ENCODE peak calls at places on chromosomes 4 and X, in six cellular contexts. J is neural progenitor cell, M is heart right ventricle, T is lower lobe of right lung, L is tibial nerve, W is WERI-Rb-1. H is an unnamed sample. For H3K27me3, the result is how much of the 10 kb centered on the place peaks cover.

GRCh38 chr4:40486534-40486933 is 143.1 kb downstream of the RBM47 start:
- DNase-seq in J (no peak), M (no peak), T (no peak), L (no peak), W (no peak), H (no peak)

GRCh38 chr4:31655328-31655727 is 935.2 kb downstream of the PCDH7 start:
- DNase-seq in J (no peak), M (no peak), T (no peak), L (no peak), W (no peak), H (no peak)

GRCh38 chr4:124526321-124526720 is 186.2 kb downstream of the ANKRD50 start:
- DNase-seq in J (no peak), M (no peak), T (no peak), L (no peak), W (no peak), H (no peak)

GRCh38 chrX:39815621-39816020 is 282.1 kb downstream of the BCOR start:
- DNase-seq in J (no peak), M (no peak), T (no peak), L (no peak), W (no peak), H (no peak)

GRCh38 chr4:153634737-153635353 is 49.2 kb upstream of the TLR2 start:
- DNase-seq in J (peak), M (no peak), T (no peak), L (no peak), W (no peak), H (no peak)

GRCh38 chr4:47465008-47465407 is 1.5 kb upstream of the COMMD8 start:
- DNase-seq in J (no peak), M (no peak), T (no peak), L (no peak), W (no peak), H (no peak)

GRCh38 chr4:185895351-185895750 is 83.4 kb upstream of the SORBS2 start:
- DNase-seq in J (no peak), M (no peak), T (no peak), L (no peak), W (no peak), H (no peak)

GRCh38 chr4:70994069-70994366 is 569 bp downstream of the DCK start:
- DNase-seq in J (no peak), M (no peak), T (no peak), L (no peak), W (no peak), H (no peak)

GRCh38 chr4:26130173-26130572 is 190.6 kb upstream of the RBPJ start:
- DNase-seq in J (no peak), M (no peak), T (no peak), L (no peak), W (no peak), H (no peak)

GRCh38 chr4:160257324-160257723 is 1154.4 kb downstream of the RAPGEF2 start:
- DNase-seq in J (no peak), M (no peak), T (no peak), L (no peak), W (no peak), H (no peak)

GRCh38 chr4:105666693-105667092 is 41.8 kb downstream of the INTS12 start:
- DNase-seq in J (peak), M (no peak), T (no peak), L (no peak), W (no peak), H (no peak)

GRCh38 chrX:50996930-50997329 is 86.4 kb downstream of the BMP15 start:
- DNase-seq in J (peak), M (no peak), T (no peak), L (no peak), W (no peak), H (no peak)

GRCh38 chr4:103144926-103145325 is 45.3 kb upstream of the BDH2 start:
- DNase-seq in J (no peak), M (no peak), T (no peak), L (no peak), W (no peak), H (no peak)

GRCh38 chr4:108166441-108167315 is 2.1 kb downstream of the LEF1 start:
- DNase-seq in J (peak), M (no peak), T (no peak), L (no peak), W (peak), H (no peak)

GRCh38 chrX:117096528-117096927 is 633.8 kb upstream of the CT83 start:
- DNase-seq in J (no peak), M (no peak), T (no peak), L (no peak), W (no peak), H (no peak)

GRCh38 chrX:118128724-118129123 is 12.1 kb upstream of the KLHL13 start:
- DNase-seq in J (no peak), M (no peak), T (no peak), L (no peak), W (no peak), H (no peak)

GRCh38 chr4:5511791-5512190 is 196.6 kb downstream of the EVC2 start:
- DNase-seq in J (no peak), M (no peak), T (no peak), L (no peak), W (no peak), H (no peak)

GRCh38 chr4:168501407-168501806 is 4.6 kb downstream of the PALLD start:
- DNase-seq in J (no peak), M (no peak), T (no peak), L (no peak), W (no peak), H (no peak)

GRCh38 chrX:15751160-15751819 is 13.2 kb downstream of the CA5B start:
- DNase-seq in J (no peak), M (no peak), T (no peak), L (no peak), W (no peak), H (no peak)

GRCh38 chr4:13533670-13534343 is 10.5 kb downstream of the NKX3-2 start:
- DNase-seq in J (no peak), M (no peak), T (no peak), L (no peak), W (no peak), H (no peak)

GRCh38 chrX:120402363-120402762 is 40.5 kb downstream of the ATP1B4 start:
- DNase-seq in J (no peak), M (no peak), T (no peak), L (no peak), W (no peak), H (no peak)

GRCh38 chr4:100149190-100149589 is 41.1 kb downstream of the DDIT4L start:
- DNase-seq in J (no peak), M (no peak), T (no peak), L (no peak), W (no peak), H (no peak)

GRCh38 chr4:15317246-15317645 is 110.6 kb upstream of the C1QTNF7 start:
- DNase-seq in J (no peak), M (no peak), T (no peak), L (no peak), W (no peak), H (no peak)

GRCh38 chr4:165754664-165755063 is 118.4 kb upstream of the TLL1 start:
- DNase-seq in J (no peak), M (no peak), T (no peak), L (no peak), W (no peak), H (no peak)

GRCh38 chr4:99022566-99022965 is 27.0 kb downstream of the METAP1 start:
- DNase-seq in J (no peak), M (no peak), T (no peak), L (no peak), W (no peak), H (no peak)

GRCh38 chrX:10749113-10749512 is 128.7 kb upstream of the MID1 start:
- DNase-seq in J (no peak), M (no peak), T (no peak), L (no peak), W (no peak), H (no peak)

DNA sequence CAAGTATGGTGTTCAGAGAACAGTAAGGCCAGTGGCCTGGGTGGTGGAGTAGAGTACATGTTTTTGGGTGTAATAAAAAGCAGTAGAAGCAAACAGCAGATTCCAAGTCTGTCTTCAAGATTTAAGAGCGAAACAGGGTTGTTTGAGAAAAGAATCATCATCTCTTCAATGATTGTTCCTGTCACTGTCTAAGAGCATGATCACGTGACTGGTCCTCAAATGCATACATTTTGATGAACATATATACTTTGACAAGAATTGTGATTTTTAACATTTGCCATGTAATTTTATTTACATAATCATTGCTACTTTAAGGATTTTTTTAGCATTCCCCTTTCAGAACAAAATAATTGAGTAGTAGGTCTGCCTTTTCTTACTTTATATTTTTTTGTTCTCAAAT is 252.6 kb upstream of the GPR101 start:
- DNase-seq in J (no peak), M (no peak), T (no peak), L (no peak), W (no peak), H (no peak)
- H3K27me3 ChIP-seq in J (under half), M (under half), T (under half), L (under half), W (under half), H (under half)

DNA sequence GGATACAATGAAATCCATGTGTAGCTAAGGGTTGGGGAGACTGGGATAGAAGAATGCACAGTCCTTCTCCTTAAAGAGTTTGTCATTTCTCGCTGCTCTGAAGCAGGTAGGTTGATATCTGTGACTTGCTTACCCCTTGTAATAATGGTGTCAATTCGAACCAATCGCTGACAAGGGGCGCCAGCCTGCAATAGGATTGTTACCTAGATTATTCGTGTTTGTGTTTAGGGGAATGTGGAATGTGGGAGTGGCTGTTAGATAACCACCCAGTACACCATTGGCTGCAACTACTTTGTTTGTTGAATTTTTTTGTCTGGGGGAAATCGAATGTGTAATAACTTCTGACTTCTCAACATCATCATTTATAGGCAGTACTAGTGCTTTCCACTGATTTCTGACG is 141.6 kb downstream of the LARP7 start:
- DNase-seq in J (no peak), M (no peak), T (no peak), L (no peak), W (no peak), H (no peak)
- TF ChIP-seq CTCF in J (no peak), M (no peak), T (no peak), L (no peak), W (no peak), H (no peak)

GRCh38 chr4:569958-570667 is 6.0 kb downstream of the TMEM271 start:
- DNase-seq in J (no peak), M (no peak), T (no peak), L (no peak), W (no peak), H (no peak)
- H3K27me3 ChIP-seq in J (half or more), M (under half), T (under half), L (under half), W (under half), H (under half)

GRCh38 chr4:18934197-18934596 is 912.6 kb upstream of the LCORL start:
- DNase-seq in J (no peak), M (no peak), T (no peak), L (no peak), W (peak), H (no peak)
- TF ChIP-seq CTCF in J (peak), M (no peak), T (no peak), L (no peak), W (peak), H (peak)

DNA sequence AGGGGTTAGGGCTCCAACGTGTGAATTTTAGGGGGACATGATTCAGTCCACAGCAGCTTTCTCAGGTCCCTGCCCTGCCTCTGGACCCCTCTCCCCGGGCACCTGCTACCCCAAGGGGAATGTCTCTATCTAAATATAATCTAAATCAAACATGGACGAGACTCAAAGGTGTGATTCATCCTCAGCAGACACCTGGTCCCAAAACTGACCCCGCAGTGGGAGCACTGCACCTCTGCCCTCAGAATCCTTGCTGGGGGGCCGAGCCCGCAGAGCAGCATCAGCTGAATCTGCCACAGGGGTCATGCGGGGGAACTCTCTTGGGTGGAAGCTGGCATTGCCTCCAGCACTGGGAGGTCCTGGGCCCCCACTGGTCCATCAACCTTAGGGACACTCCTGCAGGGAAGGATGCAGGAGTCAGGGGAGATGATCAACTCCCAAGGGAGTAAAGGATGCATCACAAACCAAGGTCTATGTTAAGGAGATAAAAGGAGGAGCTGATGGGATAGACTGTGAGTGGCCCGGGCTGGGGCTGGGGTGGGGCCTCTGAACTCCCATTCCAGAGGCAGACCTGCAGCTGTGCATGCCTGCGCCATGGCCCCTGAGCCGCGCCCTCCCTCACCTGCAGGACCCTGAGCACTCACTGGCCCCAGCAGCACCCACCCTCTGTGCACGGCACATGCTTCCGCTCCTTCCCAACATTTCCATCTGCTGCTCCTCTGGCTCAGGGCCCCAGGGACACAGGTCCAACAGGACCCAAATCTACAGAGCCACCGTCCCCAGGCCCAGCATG is 54.0 kb downstream of the ADRA2C start:
- DNase-seq in J (no peak), M (no peak), T (peak), L (no peak), W (no peak), H (no peak)
- H3K27me3 ChIP-seq in J (under half), M (under half), T (under half), L (under half), W (under half), H (under half)